ENCODE peak calls at places on chromosomes 6 and 20, in eight cellular contexts. N is GM23248; W is pancreas; S is naive thymus-derived CD4-positive, alpha-beta T cell; J is ovary; L is foreskin keratinocyte; B is psoas muscle; A is lower lobe of right lung. K is an unnamed sample. For H3K27me3 and H3K4me1, the result is how much of the 10 kb centered on the place peaks cover.

GRCh38 chr6:168335341-168335740 is 15.8 kb upstream of the DACT2 start:
- DNase-seq in J (no peak), N (no peak), W (no peak), A (no peak), B (no peak), L (no peak), S (no peak), K (no peak)

GRCh38 chr6:54244430-54244829 is 63.8 kb upstream of the TINAG start:
- DNase-seq in L (no peak), A (no peak), N (peak), S (no peak), B (no peak), W (no peak), J (no peak), K (no peak)

GRCh38 chr6:170178561-170179477 is 112.1 kb downstream of the DLL1 start:
- DNase-seq in W (peak), S (no peak), J (peak), N (peak), B (peak), A (peak), L (peak), K (peak)

GRCh38 chr6:34508425-34508824 is 42.5 kb downstream of the PACSIN1 start:
- DNase-seq in W (no peak), S (no peak), J (no peak), A (no peak), L (no peak), B (no peak), N (peak), K (no peak)

GRCh38 chr20:10306440-10307358 is 88.1 kb downstream of the SNAP25 start:
- DNase-seq in S (no peak), J (no peak), L (peak), A (no peak), B (no peak), W (no peak), N (peak), K (no peak)

GRCh38 chr6:34027445-34027936 is 118.4 kb downstream of the GRM4 start:
- DNase-seq in L (no peak), W (peak), S (peak), B (peak), J (peak), A (no peak), N (peak), K (no peak)

GRCh38 chr20:7240490-7240889 is 473.0 kb downstream of the BMP2 start:
- DNase-seq in N (no peak), J (no peak), S (no peak), B (no peak), L (no peak), W (no peak), A (no peak), K (no peak)

GRCh38 chr6:166604328-166604727 is 17.9 kb upstream of the RAMACL start:
- DNase-seq in B (no peak), A (no peak), L (no peak), N (no peak), J (no peak), W (no peak), S (no peak), K (peak)

GRCh38 chr6:134258849-134259306 is 59.0 kb downstream of the SGK1 start:
- DNase-seq in S (no peak), N (no peak), L (no peak), W (no peak), A (no peak), J (no peak), B (no peak), K (no peak)

GRCh38 chr6:80956898-80957297 is 795.6 kb downstream of the TENT5A start:
- DNase-seq in A (no peak), W (no peak), S (no peak), B (no peak), L (no peak), N (no peak), J (no peak), K (no peak)

GRCh38 chr20:48709744-48710143 is 118.1 kb downstream of the PREX1 start:
- DNase-seq in S (no peak), B (no peak), N (no peak), W (no peak), J (no peak), A (no peak), L (no peak), K (peak)

DNA sequence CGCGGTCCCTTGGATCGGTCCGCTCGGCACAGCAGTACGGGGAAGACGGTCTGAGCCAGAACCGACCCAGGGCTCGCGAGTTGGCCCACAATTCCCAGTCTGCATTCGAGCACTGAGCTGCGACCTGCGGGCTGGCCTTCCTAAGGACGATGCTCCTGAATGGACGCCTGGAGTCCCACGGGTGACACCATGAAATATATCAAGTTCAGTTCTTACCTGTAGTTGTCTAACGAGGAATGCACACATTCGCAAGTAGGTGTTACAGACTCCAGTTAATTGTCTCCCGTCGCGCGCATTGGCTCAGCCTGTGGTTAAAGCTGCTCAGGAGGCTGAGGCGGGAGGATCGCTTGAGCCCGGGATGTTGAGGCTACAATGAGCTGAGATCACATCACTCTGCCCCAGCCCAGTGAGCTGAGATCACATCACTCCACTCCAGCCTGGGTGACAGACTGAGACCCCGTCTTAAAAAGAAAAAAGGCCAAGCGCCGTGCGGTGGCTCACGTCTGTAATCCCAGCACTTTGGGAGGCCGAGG is 802 bp downstream of the PEX7 start:
- DNase-seq in A (peak), N (no peak), S (no peak), J (peak), L (no peak), B (peak), W (no peak), K (no peak)
- H3K27ac ChIP-seq in A (peak), N (peak), S (peak), J (peak), L (peak), B (peak), W (peak), K (peak)

DNA sequence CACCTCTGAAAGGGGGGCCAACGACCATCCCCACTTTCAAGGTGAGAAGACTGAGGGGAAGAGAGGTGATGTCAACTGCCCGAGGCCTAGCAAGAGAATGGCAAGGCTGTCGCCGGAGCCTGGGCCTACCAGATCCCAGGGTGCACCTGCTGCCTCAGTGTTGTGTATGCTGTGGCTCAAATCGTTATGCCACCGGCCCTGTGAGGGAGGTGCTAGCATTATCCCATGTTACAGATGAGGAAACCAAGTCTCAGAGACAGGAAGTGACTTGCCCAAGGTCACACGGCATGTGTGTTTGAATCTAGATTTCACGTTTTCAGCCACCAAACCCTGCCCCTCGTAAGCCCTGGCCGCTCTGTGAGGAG is 152.5 kb downstream of the CEBPB start:
- DNase-seq in J (no peak), N (no peak), S (no peak), W (no peak), A (no peak), B (no peak), L (no peak), K (peak)
- H3K27me3 ChIP-seq in J (under half), N (under half), S (under half), W (under half), A (under half), B (under half), L (under half), K (under half)

DNA sequence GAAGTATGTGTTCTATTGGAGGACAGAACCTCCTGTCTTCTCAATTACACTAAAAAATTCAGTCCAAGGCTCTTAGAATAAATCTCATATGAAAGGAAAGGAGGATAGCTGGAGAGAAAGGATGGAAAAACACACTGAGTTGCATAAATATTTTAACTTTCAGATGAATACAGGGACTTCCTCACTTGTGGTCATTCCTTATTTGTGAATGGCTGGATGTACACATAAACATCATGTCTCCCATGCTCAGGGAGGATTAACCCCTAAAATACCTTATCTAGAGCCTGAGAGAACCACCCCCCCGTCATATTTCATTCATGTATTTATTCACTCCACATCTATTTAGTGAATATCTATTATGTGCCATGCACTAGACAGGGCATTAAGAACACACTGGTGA is 217.6 kb upstream of the CITED2 start:
- DNase-seq in L (no peak), W (no peak), S (no peak), A (no peak), N (no peak), B (no peak), J (no peak), K (no peak)
- H3K4me1 ChIP-seq in L (under half), W (half or more), S (under half), A (under half), N (under half), B (half or more), J (under half), K (half or more)

GRCh38 chr6:14278436-14278835 is 160.9 kb downstream of the CD83 start:
- DNase-seq in S (no peak), J (no peak), W (no peak), A (no peak), N (no peak), B (no peak), L (no peak), K (no peak)
- H3K27ac ChIP-seq in S (no peak), J (no peak), W (no peak), A (no peak), N (no peak), B (no peak), L (no peak), K (no peak)

GRCh38 chr20:52676282-52676995 is 295.7 kb upstream of the TSHZ2 start:
- DNase-seq in W (no peak), S (no peak), L (no peak), J (no peak), A (no peak), B (no peak), N (no peak), K (no peak)
- H3K27me3 ChIP-seq in W (under half), S (under half), L (under half), J (under half), A (under half), B (under half), N (under half), K (under half)